ENCODE peak calls at places on chromosomes 3 and 15, in seven cellular contexts. M is neuronal stem cell, G is H9, C is IMR-90, J is H1, Q is trophoblast cell, V is mesendoderm. S is an unnamed sample.

GRCh38 chr3:64627042-64627441 is 60.8 kb downstream of the ADAMTS9 start:
- DNase-seq in M (no peak), G (no peak), C (no peak), J (no peak), Q (no peak), V (no peak), S (no peak)

GRCh38 chr3:121167374-121168139 is 259.6 kb downstream of the STXBP5L start:
- DNase-seq in M (no peak), G (no peak), C (no peak), J (no peak), Q (no peak), V (no peak), S (no peak)

GRCh38 chr3:185460719-185461350 is 38.0 kb downstream of the TMEM41A start:
- DNase-seq in M (no peak), G (no peak), C (peak; percentile 34), J (no peak), Q (peak; percentile 46), V (peak; percentile 28), S (peak; percentile 18)

GRCh38 chr3:187066228-187066995 is 72.9 kb downstream of the RPL39L start:
- DNase-seq in M (peak; percentile 3), G (peak; percentile 85), C (peak; percentile 11), J (peak; percentile 49), Q (peak; percentile 51), V (peak; percentile 95), S (peak; percentile 38)

GRCh38 chr3:9778102-9778501 is 8.4 kb upstream of the CAMK1 start:
- DNase-seq in M (no peak), G (no peak), C (peak; percentile 82), J (no peak), Q (no peak), V (no peak), S (no peak)

GRCh38 chr3:151818361-151818760 is 4.4 kb downstream of the AADAC start:
- DNase-seq in M (no peak), G (no peak), C (no peak), J (no peak), Q (peak; percentile 35), V (no peak), S (no peak)

GRCh38 chr3:37671000-37671483 is 190.6 kb upstream of the CTDSPL start:
- DNase-seq in M (no peak), G (no peak), C (no peak), J (no peak), Q (no peak), V (no peak), S (no peak)

GRCh38 chr3:168249048-168249538 is 153.4 kb upstream of the GOLIM4 start:
- DNase-seq in M (no peak), G (no peak), C (peak; percentile 17), J (no peak), Q (no peak), V (peak; percentile 84), S (peak; percentile 45)

GRCh38 chr15:66178531-66178910 is 75.0 kb downstream of the MEGF11 start:
- DNase-seq in M (no peak), G (peak; percentile 71), C (no peak), J (peak; percentile 33), Q (no peak), V (peak; percentile 24), S (no peak)

GRCh38 chr3:25604107-25604805 is 60.5 kb downstream of the TOP2B start:
- DNase-seq in M (no peak), G (no peak), C (peak; percentile 92), J (no peak), Q (peak; percentile 62), V (peak; percentile 48), S (peak; percentile 95)

GRCh38 chr15:100601158-100601557 is 826 bp downstream of the LINS1 start:
- DNase-seq in M (no peak), G (no peak), C (no peak), J (no peak), Q (no peak), V (peak; percentile 19), S (peak; percentile 47)

GRCh38 chr3:27716309-27716708 is 5.8 kb downstream of the EOMES start:
- DNase-seq in M (no peak), G (no peak), C (no peak), J (no peak), Q (no peak), V (peak; percentile 59), S (no peak)

GRCh38 chr3:25156526-25157075 is 271.5 kb upstream of the RARB start:
- DNase-seq in M (peak; percentile 58), G (no peak), C (peak; percentile 18), J (peak; percentile 9), Q (peak; percentile 71), V (peak; percentile 78), S (peak; percentile 84)

GRCh38 chr15:90261811-90262210 is 3.7 kb upstream of the NGRN start:
- DNase-seq in M (no peak), G (no peak), C (peak; percentile 71), J (no peak), Q (peak; percentile 59), V (no peak), S (peak; percentile 42)

GRCh38 chr15:99732711-99733267 is 448 bp downstream of the LYSMD4 start:
- DNase-seq in M (no peak), G (no peak), C (no peak), J (no peak), Q (no peak), V (no peak), S (peak; percentile 7)

GRCh38 chr15:76987896-76988860 is 6.7 kb upstream of the PSTPIP1 start:
- DNase-seq in M (no peak), G (peak; percentile 1), C (no peak), J (no peak), Q (no peak), V (peak; percentile 46), S (no peak)

GRCh38 chr15:80580107-80580506 is 115.0 kb upstream of the ABHD17C start:
- DNase-seq in M (no peak), G (peak; percentile 15), C (peak; percentile 80), J (no peak), Q (peak; percentile 94), V (peak; percentile 55), S (peak; percentile 78)

GRCh38 chr15:41881086-41881485 is 12.8 kb downstream of the SPTBN5 start:
- DNase-seq in M (no peak), G (no peak), C (no peak), J (no peak), Q (no peak), V (no peak), S (no peak)

GRCh38 chr3:119456469-119456868 is 6.9 kb downstream of the TMEM39A start:
- DNase-seq in M (no peak), G (no peak), C (no peak), J (no peak), Q (no peak), V (no peak), S (no peak)

DNA sequence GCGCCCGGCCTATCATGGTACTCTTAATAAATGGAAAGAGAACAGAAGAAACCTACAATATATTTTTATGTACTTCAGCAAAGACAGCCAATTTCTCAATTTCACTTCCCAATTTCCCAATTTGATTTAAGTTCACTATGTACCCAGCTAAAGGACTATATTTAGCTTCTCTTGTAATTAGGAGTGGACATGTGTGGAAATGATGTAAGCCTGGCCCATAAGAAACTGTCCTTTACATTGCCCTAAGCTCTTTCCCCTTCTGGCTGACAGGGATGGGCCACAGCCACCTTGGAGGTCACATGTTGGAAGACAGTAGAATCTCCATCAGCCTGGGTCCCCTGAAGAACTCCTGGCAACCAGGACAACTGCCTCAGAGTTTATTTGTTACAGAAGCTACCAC is 6.2 kb downstream of the TMEM39A start:
- DNase-seq in M (no peak), G (no peak), C (no peak), J (no peak), Q (no peak), V (no peak), S (peak; percentile 19)
- H2BK120ac ChIP-seq in M (no peak overlapping the region), G (no peak overlapping the region), C (no peak overlapping the region), J (no peak overlapping the region), Q (no peak overlapping the region), V (no peak overlapping the region), S (no peak overlapping the region)

GRCh38 chr3:15165061-15165460 is 41.0 kb upstream of the CAPN7 start:
- DNase-seq in M (no peak), G (no peak), C (no peak), J (no peak), Q (no peak), V (no peak), S (no peak)
- H3K9ac ChIP-seq in M (no peak overlapping the region), G (no peak overlapping the region), C (no peak overlapping the region), J (no peak overlapping the region), Q (no peak overlapping the region), V (no peak overlapping the region), S (no peak overlapping the region)

DNA sequence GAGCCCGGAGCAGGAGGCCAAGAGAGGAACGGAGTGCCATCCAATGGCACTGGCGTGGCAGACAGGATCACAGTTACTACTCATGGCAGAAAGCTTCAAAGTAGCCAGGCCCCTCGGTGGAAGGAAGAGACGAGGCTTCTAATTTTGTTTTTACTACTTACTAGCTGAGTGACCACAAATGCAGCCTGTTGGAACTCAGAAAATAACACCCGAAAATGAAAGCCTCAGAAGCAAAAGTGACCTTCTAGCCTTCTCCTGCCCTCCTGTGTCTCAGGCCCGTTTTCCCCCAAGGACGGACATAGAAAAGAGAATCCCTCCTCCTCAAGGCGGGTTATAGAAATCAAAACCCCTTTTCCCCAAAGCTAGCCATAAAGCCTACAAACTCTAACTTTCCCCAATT is 9.9 kb upstream of the STRA6 start:
- DNase-seq in M (no peak), G (no peak), C (no peak), J (no peak), Q (no peak), V (no peak), S (no peak)
- H2BK5ac ChIP-seq in M (peak overlapping the region; percentile 72), G (no peak overlapping the region), C (no peak overlapping the region), J (peak overlapping the region; percentile 93), Q (no peak overlapping the region), V (peak overlapping the region; percentile 29), S (no peak overlapping the region)

GRCh38 chr3:195893516-195893915 is 14.8 kb downstream of the TNK2 start:
- DNase-seq in M (no peak), G (no peak), C (no peak), J (no peak), Q (no peak), V (no peak), S (no peak)

GRCh38 chr3:195893916-195894315 is 14.4 kb downstream of the TNK2 start:
- DNase-seq in M (no peak), G (no peak), C (no peak), J (no peak), Q (no peak), V (no peak), S (no peak)

GRCh38 chr3:195895900-195896360 is 12.4 kb downstream of the TNK2 start:
- DNase-seq in M (peak; percentile 42), G (no peak), C (no peak), J (no peak), Q (peak; percentile 87), V (peak; percentile 67), S (peak; percentile 39)

GRCh38 chr3:195896361-195897080 is 11.8 kb downstream of the TNK2 start:
- DNase-seq in M (no peak), G (no peak), C (peak; percentile 83), J (no peak), Q (no peak), V (peak; percentile 61), S (peak; percentile 92)

DNA sequence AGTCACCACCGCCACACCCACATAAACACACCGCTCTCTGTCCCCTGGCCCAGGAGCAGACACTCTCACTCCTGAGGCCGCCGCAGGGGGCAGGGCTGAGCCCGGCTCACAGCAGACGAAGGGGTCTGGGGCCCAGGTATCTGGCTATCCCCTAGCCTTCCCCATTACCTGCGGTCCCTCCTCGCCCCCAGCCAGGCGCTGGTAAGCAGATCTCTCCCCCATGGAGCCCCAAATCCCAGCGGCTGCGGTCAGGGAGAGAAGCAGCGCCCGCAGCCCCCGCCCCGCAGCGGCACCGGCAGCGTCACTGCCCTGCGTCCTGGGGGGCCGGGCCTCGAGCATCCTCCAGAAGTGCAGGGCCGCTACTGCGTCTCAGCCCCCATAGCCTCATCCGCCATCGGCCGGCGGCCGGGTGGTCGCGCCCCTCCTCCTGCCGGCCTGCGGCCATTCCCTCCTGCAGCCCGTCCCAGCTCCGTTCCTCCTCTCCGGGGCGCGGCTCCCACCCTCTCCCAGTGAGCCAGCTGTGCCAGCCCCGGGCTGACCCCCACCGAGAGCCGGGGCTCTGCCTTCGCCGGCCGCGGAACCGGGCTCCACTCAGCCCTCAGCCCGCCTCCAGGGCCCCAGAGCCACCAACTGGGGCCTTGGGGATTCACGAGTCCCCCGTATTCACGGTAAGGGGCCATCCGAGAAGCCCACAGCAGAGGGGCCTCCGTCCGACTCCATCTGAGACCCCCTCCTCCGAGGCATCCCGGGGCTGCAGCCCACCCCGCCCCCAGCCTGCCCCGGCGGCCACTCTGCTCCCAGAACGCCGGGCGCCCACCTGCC is 13.1 kb downstream of the TNK2 start:
- DNase-seq in M (peak; percentile 20), G (no peak), C (peak; percentile 11), J (no peak), Q (peak; percentile 71), V (peak; percentile 80), S (peak; percentile 68)
- H2BK120ac ChIP-seq in M (peak overlapping the region; percentile 97), G (no peak overlapping the region), C (peak overlapping the region; percentile 26), J (no peak overlapping the region), Q (peak overlapping the region; percentile 82), V (no peak overlapping the region), S (peak overlapping the region; percentile 65)

S was measured in mesenchymal stem cell.